ENCODE peak calls at places on chromosomes 13 and 19, in four cellular contexts. Q, O, F and G are unnamed samples.

GRCh38 chr19:38389101-38389925 is 816 bp downstream of the SPRED3 start:
- DNase-seq in Q (no peak), O (no peak), F (no peak), G (peak)

GRCh38 chr13:50766043-50766442 is 77.4 kb downstream of the DLEU7 start:
- DNase-seq in Q (no peak), O (no peak), F (no peak), G (no peak)

GRCh38 chr19:4606181-4606580 is 33.1 kb upstream of the TNFAIP8L1 start:
- DNase-seq in Q (no peak), O (no peak), F (no peak), G (no peak)

GRCh38 chr13:77417897-77418296 is 91.0 kb upstream of the MYCBP2 start:
- DNase-seq in Q (no peak), O (no peak), F (no peak), G (peak)

GRCh38 chr19:7482584-7483439 is 6.0 kb downstream of the PEX11G start:
- DNase-seq in Q (no peak), O (no peak), F (no peak), G (peak)

GRCh38 chr13:67224148-67224846 is 5.8 kb downstream of the PCDH9 start:
- DNase-seq in Q (no peak), O (no peak), F (peak), G (peak)

GRCh38 chr19:7505682-7506384 is 10.1 kb upstream of the ZNF358 start:
- DNase-seq in Q (no peak), O (no peak), F (no peak), G (no peak)

GRCh38 chr13:95954266-95954665 is 98.9 kb downstream of the UGGT2 start:
- DNase-seq in Q (no peak), O (no peak), F (no peak), G (no peak)

GRCh38 chr13:99218969-99219368 is 18.3 kb downstream of the UBAC2 start:
- DNase-seq in Q (peak), O (peak), F (peak), G (no peak)

GRCh38 chr19:47598407-47599349 is 10.3 kb upstream of the BICRA start:
- DNase-seq in Q (no peak), O (no peak), F (no peak), G (peak)

GRCh38 chr19:48660854-48661731 is 11.7 kb downstream of the NTN5 start:
- DNase-seq in Q (no peak), O (peak), F (peak), G (peak)

GRCh38 chr19:42249149-42249750 is 5.7 kb downstream of the ERF start:
- DNase-seq in Q (no peak), O (no peak), F (no peak), G (no peak)

GRCh38 chr13:99150575-99151370 is 49.9 kb upstream of the UBAC2 start:
- DNase-seq in Q (no peak), O (no peak), F (no peak), G (peak)

GRCh38 chr19:2627319-2627829 is 75.1 kb downstream of the GNG7 start:
- DNase-seq in Q (no peak), O (peak), F (no peak), G (peak)

GRCh38 chr19:18520848-18521691 is 800 bp downstream of the ELL start:
- DNase-seq in Q (no peak), O (no peak), F (peak), G (no peak)

GRCh38 chr13:108269601-108270328 is at the start of gene TNFSF13B:
- DNase-seq in Q (no peak), O (no peak), F (peak), G (no peak)

GRCh38 chr19:30883071-30883470 is 466.2 kb downstream of the TSHZ3 start:
- DNase-seq in Q (no peak), O (no peak), F (no peak), G (no peak)

GRCh38 chr13:101978546-101979315 is 423.1 kb downstream of the FGF14 start:
- DNase-seq in Q (no peak), O (no peak), F (no peak), G (no peak)

GRCh38 chr13:31204592-31204991 is 4.8 kb downstream of the B3GLCT start:
- DNase-seq in Q (no peak), O (no peak), F (peak), G (peak)

GRCh38 chr19:14023404-14024235 is 4.3 kb upstream of the RLN3 start:
- DNase-seq in Q (no peak), O (no peak), F (no peak), G (peak)

GRCh38 chr13:49996951-49997895 is at the start of gene TRIM13:
- DNase-seq in Q (peak), O (peak), F (peak), G (peak)

GRCh38 chr19:50210425-50210824 is 7.0 kb downstream of the MYH14 start:
- DNase-seq in Q (no peak), O (no peak), F (no peak), G (no peak)

GRCh38 chr19:46429999-46430398 is 1.3 kb upstream of the PNMA8C start:
- DNase-seq in Q (no peak), O (no peak), F (no peak), G (no peak)

GRCh38 chr19:3893509-3894179 is 13.2 kb downstream of the ATCAY start:
- DNase-seq in Q (no peak), O (no peak), F (no peak), G (no peak)

GRCh38 chr13:48410199-48410598 is 2.7 kb downstream of the LPAR6 start:
- DNase-seq in Q (no peak), O (no peak), F (no peak), G (no peak)

GRCh38 chr19:588758-589692 is 656 bp upstream of the HCN2 start:
- DNase-seq in Q (no peak), O (no peak), F (no peak), G (no peak)

GRCh38 chr19:1216756-1217155 is 11.2 kb downstream of the STK11 start:
- DNase-seq in Q (no peak), O (no peak), F (no peak), G (no peak)